ENCODE peak calls at places on chromosomes 12 and 14, in six cellular contexts. N, H, M, V, C and W are unnamed samples.

GRCh38 chr12:49201595-49202295 is 12.9 kb upstream of the TUBA1A start:
- DNase-seq in N (no peak), H (peak), M (no peak), V (peak), C (no peak), W (peak)

GRCh38 chr12:99386907-99387306 is 260.6 kb upstream of the GARIN6 start:
- DNase-seq in N (peak), H (peak), M (no peak), V (peak), C (no peak), W (no peak)

GRCh38 chr12:24913130-24913529 is 35.8 kb downstream of the BCAT1 start:
- DNase-seq in N (no peak), H (no peak), M (no peak), V (no peak), C (no peak), W (no peak)

GRCh38 chr14:74932401-74932901 is 9.4 kb upstream of the RPS6KL1 start:
- DNase-seq in N (no peak), H (no peak), M (no peak), V (no peak), C (no peak), W (no peak)

GRCh38 chr12:103456006-103456405 is 39.8 kb downstream of the C12orf42 start:
- DNase-seq in N (no peak), H (no peak), M (no peak), V (no peak), C (no peak), W (no peak)

GRCh38 chr12:100798799-100799198 is 4.2 kb downstream of the ANO4 start:
- DNase-seq in N (no peak), H (no peak), M (no peak), V (no peak), C (no peak), W (no peak)

GRCh38 chr14:35878272-35879140 is 52.4 kb downstream of the BRMS1L start:
- DNase-seq in N (peak), H (no peak), M (no peak), V (no peak), C (no peak), W (peak)

GRCh38 chr14:31286456-31287293 is 79.1 kb upstream of the HECTD1 start:
- DNase-seq in N (no peak), H (no peak), M (no peak), V (peak), C (no peak), W (no peak)

GRCh38 chr12:121933522-121934317 is 15.3 kb downstream of the CFAP251 start:
- DNase-seq in N (no peak), H (no peak), M (no peak), V (peak), C (no peak), W (no peak)

GRCh38 chr14:24307575-24308341 is at the start of gene CIDEB:
- DNase-seq in N (no peak), H (peak), M (peak), V (peak), C (no peak), W (peak)

GRCh38 chr12:88163371-88163770 is 21.3 kb downstream of the TMTC3 start:
- DNase-seq in N (no peak), H (no peak), M (no peak), V (no peak), C (no peak), W (no peak)

GRCh38 chr14:65302571-65303184 is 109.9 kb upstream of the FUT8 start:
- DNase-seq in N (no peak), H (peak), M (no peak), V (no peak), C (no peak), W (peak)

GRCh38 chr14:97381309-97381708 is 584.1 kb downstream of the VRK1 start:
- DNase-seq in N (no peak), H (no peak), M (no peak), V (no peak), C (no peak), W (no peak)

GRCh38 chr12:87603727-87604126 is 425.5 kb downstream of the C12orf50 start:
- DNase-seq in N (no peak), H (no peak), M (no peak), V (no peak), C (no peak), W (no peak)

GRCh38 chr12:131218291-131219172 is 264.8 kb downstream of the ADGRD1 start:
- DNase-seq in N (no peak), H (no peak), M (peak), V (peak), C (no peak), W (no peak)

GRCh38 chr14:18688346-18688745 is 87.4 kb downstream of the OR11H12 start:
- DNase-seq in N (no peak), H (no peak), M (no peak), V (no peak), C (no peak), W (no peak)